ENCODE peak calls at places on chromosomes 11 and 22, in eight cellular contexts. Q is colonic mucosa; L is GM23338; J is H9; P is K562; I is effector memory CD4-positive, alpha-beta T cell; S is tibial nerve; A is GM23248. W is an unnamed sample.

GRCh38 chr11:85759915-85760314 is 51.0 kb downstream of the SYTL2 start:
- DNase-seq in J (no peak), P (no peak), I (no peak), S (no peak), A (peak), L (peak), Q (no peak), W (no peak)

GRCh38 chr11:43384393-43384792 is 25.7 kb downstream of the TTC17 start:
- DNase-seq in A (no peak), L (no peak), S (no peak), P (no peak), J (no peak), I (no peak), Q (no peak), W (no peak)

GRCh38 chr22:17007257-17007656 is 765 bp downstream of the GAB4 start:
- DNase-seq in I (no peak), S (no peak), P (no peak), L (peak), Q (no peak), J (no peak), A (no peak), W (no peak)

GRCh38 chr11:17747131-17747955 is 12.8 kb downstream of the KCNC1 start:
- DNase-seq in P (no peak), I (no peak), L (no peak), S (no peak), J (no peak), Q (no peak), A (no peak), W (no peak)

GRCh38 chr22:50185384-50186087 is at the start of gene TRABD:
- DNase-seq in A (peak), J (peak), L (peak), I (peak), P (peak), Q (peak), S (peak), W (peak)

GRCh38 chr11:62547691-62548281 is 1.2 kb upstream of the AHNAK start:
- DNase-seq in A (peak), S (no peak), J (no peak), P (no peak), L (no peak), I (no peak), Q (peak), W (peak)

GRCh38 chr11:123235687-123236261 is 40.7 kb upstream of the CLMP start:
- DNase-seq in L (no peak), P (no peak), I (no peak), Q (no peak), S (peak), A (peak), J (no peak), W (no peak)

GRCh38 chr11:100855466-100856067 is 168.5 kb downstream of the ARHGAP42 start:
- DNase-seq in Q (no peak), S (no peak), L (peak), I (no peak), A (peak), P (peak), J (no peak), W (peak)

GRCh38 chr22:27370987-27371386 is 430.6 kb downstream of the MN1 start:
- DNase-seq in I (no peak), J (no peak), P (no peak), L (no peak), S (no peak), Q (no peak), A (no peak), W (no peak)

GRCh38 chr22:22446527-22446926 is 62.0 kb downstream of the ZNF280B start:
- DNase-seq in A (peak), P (no peak), S (no peak), J (no peak), L (no peak), Q (no peak), I (no peak), W (peak)

GRCh38 chr11:107591446-107592236 is 694 bp downstream of the ELMOD1 start:
- DNase-seq in I (no peak), S (no peak), A (peak), P (no peak), L (peak), Q (no peak), J (peak), W (peak)

GRCh38 chr11:130785376-130786110 is 130.7 kb downstream of the SNX19 start:
- DNase-seq in L (peak), I (no peak), Q (no peak), A (peak), J (no peak), S (no peak), P (no peak), W (peak)

GRCh38 chr22:45159652-45160462 is 3.9 kb upstream of the NUP50 start:
- DNase-seq in P (no peak), S (no peak), L (peak), Q (peak), I (no peak), A (peak), J (no peak), W (no peak)

GRCh38 chr11:96341237-96342130 is 1.5 kb downstream of the MAML2 start:
- DNase-seq in L (peak), P (peak), J (peak), Q (peak), S (peak), I (peak), A (peak), W (peak)

GRCh38 chr11:61111060-61111435 is 8.8 kb downstream of the CD5 start:
- DNase-seq in P (no peak), A (no peak), L (no peak), I (no peak), Q (no peak), S (no peak), J (no peak), W (no peak)

GRCh38 chr11:133443361-133443760 is 88.9 kb downstream of the OPCML start:
- DNase-seq in I (no peak), L (no peak), P (no peak), S (no peak), J (no peak), A (no peak), Q (no peak), W (no peak)

GRCh38 chr11:121249039-121249663 is 43.4 kb upstream of the SC5D start:
- DNase-seq in Q (no peak), S (no peak), J (no peak), P (peak), I (no peak), L (peak), A (peak), W (peak)

GRCh38 chr11:118799372-118799771 is 8.4 kb upstream of the DDX6 start:
- DNase-seq in A (no peak), P (no peak), Q (no peak), L (no peak), S (no peak), J (no peak), I (no peak), W (no peak)

GRCh38 chr11:57473208-57473930 is 13.0 kb downstream of the RTN4RL2 start:
- DNase-seq in P (peak), A (no peak), Q (no peak), I (no peak), J (no peak), L (no peak), S (no peak), W (no peak)

GRCh38 chr22:38924197-38924952 is 33.0 kb upstream of the APOBEC3A start:
- DNase-seq in I (no peak), Q (peak), P (no peak), A (peak), J (no peak), L (no peak), S (peak), W (peak)

GRCh38 chr22:31102441-31103081 is 4.8 kb downstream of the SELENOM start:
- DNase-seq in S (peak), P (no peak), Q (peak), A (peak), I (no peak), J (no peak), L (no peak), W (peak)

GRCh38 chr11:110087820-110088534 is 5.2 kb upstream of the ZC3H12C start:
- DNase-seq in I (no peak), J (no peak), Q (no peak), S (no peak), P (no peak), A (peak), L (no peak), W (peak)

GRCh38 chr11:1757861-1758610 is 5.7 kb downstream of the CTSD start:
- DNase-seq in J (no peak), Q (peak), I (peak), L (no peak), S (no peak), P (no peak), A (no peak), W (no peak)

GRCh38 chr11:75615709-75616108 is 53.1 kb downstream of the MAP6 start:
- DNase-seq in J (no peak), L (no peak), A (no peak), Q (no peak), I (no peak), P (no peak), S (no peak), W (no peak)

DNA sequence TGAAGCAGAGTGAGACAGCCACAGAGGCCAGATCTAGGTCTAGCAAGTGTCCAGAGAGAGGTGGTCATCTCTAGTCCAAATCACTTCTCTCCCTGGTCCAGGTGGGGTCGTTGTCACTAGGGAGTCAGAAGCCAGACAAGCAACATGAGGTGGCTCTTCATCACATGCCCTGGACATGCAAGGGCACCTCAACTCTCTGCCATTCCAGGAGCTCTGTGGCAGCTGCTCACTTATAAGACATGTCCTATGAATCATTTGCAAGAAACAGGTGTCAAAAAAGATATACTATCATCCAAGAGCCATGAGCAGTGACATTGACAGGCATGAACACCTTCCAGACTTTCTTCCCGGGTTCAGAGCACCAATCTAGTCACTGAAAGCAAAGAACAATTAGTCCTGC is 130.8 kb downstream of the GALNT18 start:
- DNase-seq in J (no peak), A (no peak), P (no peak), L (no peak), I (no peak), Q (no peak), S (no peak), W (no peak)
- H3K27ac ChIP-seq in J (no peak), A (no peak), P (no peak), L (no peak), I (no peak), Q (no peak), S (no peak), W (no peak)

DNA sequence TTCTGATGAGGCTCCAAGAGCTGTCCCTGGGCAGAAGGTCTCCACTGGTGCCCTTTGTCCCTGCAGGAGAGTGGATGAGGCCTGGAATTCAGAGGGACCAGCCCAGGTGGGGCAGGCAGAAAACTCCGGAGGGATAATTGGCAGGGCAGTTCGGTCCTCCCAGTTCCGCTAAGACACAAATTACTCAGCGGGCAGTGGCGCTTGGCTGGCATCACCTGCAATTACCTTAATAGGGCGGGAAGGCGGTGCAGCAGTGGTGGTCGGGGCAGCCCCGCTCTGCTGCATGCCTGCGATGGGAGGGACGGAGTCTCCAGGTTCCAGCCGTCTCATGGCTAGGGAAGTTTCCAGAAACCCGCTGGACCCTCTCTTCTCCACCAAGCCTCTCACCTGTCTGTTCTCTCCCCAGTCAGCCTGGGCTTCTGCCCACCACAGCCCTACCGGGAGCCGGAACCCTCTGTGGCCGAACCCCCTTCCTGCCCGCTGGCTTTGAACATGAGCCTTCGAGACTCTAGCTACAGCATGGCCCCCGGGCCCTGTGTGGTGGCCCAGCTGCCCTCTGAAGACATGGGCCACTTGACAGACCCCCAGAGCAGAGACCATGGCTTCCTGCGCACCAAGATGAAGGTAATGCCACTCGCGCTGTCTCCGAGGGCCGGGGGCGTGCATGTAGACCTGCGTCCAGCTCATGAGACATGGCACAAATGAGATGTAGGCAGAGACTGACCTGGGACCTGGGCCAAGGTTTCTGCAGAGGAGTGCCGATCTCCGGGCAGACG is 7.0 kb downstream of the OVOL1 start:
- DNase-seq in P (no peak), L (no peak), Q (peak), I (no peak), J (no peak), A (no peak), S (no peak), W (no peak)
- H3K27ac ChIP-seq in P (no peak), L (no peak), Q (peak), I (no peak), J (no peak), A (no peak), S (no peak), W (no peak)

DNA sequence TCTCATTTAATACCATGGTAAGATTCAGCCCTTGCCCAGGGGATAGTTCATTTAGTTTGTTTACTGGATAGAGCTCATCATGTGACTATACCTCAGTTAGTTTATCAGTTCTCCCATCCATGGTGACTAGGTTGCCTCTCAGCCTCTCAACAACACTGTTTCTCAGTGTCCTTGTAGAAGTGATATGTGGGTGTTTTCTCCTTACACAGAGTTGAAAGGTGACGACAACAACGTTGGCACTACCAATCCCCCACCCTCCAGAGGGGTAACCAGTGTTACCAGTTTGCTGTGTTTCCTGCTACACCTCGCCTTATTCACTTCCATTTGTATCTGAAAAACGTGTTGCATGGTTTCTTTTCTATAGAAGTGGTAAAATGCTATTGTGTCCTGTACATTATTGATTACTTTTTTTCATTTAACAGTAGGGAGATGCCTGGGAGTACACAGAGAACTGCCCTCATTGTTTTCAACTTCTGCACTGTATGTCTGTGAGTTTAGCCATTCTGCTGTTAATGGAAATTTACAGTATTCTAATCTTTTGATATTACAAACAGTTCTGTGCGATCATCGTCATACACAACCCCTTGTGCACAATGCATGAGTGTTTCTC is 11.6 kb downstream of the NEAT1 start:
- DNase-seq in S (no peak), A (peak), I (no peak), Q (no peak), P (no peak), L (no peak), J (no peak), W (peak)
- H3K27ac ChIP-seq in S (no peak), A (peak), I (no peak), Q (no peak), P (no peak), L (no peak), J (no peak), W (no peak)

GRCh38 chr11:99670268-99670667 is 649.5 kb downstream of the CNTN5 start:
- DNase-seq in A (no peak), S (no peak), I (no peak), P (no peak), L (no peak), Q (no peak), J (no peak), W (no peak)

DNA sequence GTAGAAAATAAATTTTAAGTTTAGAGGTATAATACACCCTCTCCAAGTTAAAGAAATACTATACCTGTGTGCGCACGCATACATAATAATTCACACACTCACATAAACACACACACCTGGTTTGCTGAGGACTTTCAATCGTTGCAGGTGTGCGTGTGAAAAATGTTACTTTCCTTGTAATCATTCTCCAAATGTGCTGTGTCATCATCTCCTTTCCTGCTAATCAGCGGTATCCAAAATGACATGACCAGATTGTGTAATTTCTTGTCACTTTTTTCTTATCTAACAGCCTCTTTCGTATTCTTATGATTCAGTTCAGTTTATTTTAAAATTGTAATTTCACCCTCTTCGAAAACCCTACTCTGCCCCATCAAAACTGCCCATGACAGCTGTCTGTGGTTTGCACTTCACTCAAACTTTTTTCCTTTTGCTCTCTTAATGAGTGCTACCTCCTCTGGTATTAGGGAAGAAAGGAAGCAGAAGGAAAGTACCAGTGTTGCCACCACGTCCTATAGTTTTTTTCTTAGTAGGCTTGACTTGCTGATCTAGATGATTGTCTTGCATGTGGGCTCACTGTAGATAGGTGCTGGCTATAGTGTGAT is 651.2 kb downstream of the CNTN5 start:
- DNase-seq in P (no peak), Q (no peak), S (no peak), J (no peak), A (no peak), I (no peak), L (no peak), W (no peak)
- H3K27ac ChIP-seq in P (no peak), Q (no peak), S (no peak), J (no peak), A (no peak), I (no peak), L (no peak), W (no peak)

GRCh38 chr11:7032692-7033091 is 12.4 kb downstream of the NLRP14 start:
- DNase-seq in Q (no peak), I (no peak), J (no peak), P (no peak), A (no peak), L (no peak), S (no peak), W (no peak)
- H3K27ac ChIP-seq in Q (no peak), I (no peak), J (no peak), P (no peak), A (no peak), L (no peak), S (no peak), W (no peak)

DNA sequence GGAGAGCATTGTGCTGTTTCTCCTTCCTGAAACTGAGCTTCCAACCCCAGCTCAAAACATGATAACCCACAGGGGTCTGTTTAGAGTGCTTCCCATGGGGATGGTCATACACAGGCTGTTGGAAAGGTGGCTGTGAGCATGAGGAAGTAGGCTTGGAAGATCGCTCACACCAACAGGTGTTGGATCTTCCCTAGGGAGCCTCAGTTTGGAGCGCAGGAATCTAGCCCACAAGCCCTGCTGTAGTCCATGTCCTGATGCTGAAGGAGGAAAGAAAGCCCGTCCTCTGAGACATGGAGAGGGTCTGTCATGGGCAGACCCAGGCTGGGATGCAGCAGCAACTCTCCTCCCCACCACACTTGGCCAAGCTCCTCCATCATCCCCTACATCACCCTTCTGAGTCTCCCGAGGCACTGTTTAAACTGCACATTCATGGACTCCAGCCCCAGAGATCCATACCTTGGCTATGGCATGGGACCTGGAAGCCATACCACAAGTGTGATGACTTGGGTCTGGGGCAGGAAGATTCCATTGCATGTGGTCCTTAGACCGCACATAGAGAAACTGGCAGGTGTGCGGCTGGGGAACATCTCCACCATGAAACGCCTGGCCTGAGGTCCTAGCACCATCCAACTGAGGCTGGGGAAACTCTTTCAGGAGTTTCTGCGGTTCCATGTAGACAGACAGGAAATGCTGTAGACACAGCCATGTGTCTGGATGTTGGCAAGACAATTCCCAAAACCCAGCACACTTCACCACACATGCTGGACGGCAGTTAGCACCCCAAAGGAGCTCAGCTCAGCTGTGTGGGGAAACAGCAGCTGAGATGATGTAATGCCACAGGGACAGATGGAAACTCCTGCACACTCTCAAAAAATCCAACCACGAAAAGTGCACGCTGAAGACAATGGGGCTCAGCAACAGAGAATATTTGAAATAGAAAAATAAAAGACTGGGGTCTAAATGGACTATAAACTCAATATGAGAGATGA is 27.6 kb upstream of the TTC12 start:
- DNase-seq in Q (no peak), I (no peak), L (no peak), P (no peak), A (peak), J (no peak), S (no peak), W (peak)
- H3K27ac ChIP-seq in Q (no peak), I (no peak), L (no peak), P (no peak), A (no peak), J (no peak), S (no peak), W (no peak)

DNA sequence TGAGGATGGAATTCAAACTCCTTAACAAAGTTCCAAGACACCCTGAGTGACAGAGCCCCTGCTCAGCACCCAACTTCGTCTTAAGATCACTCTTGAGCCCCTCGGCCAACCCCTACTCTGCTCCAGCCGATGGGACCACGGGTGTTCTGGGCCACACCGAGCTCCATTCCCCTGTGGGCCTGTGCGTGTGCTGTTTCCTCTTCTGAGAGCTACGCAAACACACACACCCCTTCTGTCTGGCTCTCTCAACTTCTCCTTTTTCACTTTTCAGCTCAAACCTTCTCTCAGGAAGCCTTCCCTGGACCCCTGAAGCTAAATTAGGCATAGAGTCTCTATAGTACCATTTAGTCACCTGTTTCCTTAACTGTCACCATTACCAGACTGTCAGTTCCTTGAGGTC is 37.5 kb upstream of the NNMT start:
- DNase-seq in S (no peak), P (no peak), L (no peak), I (no peak), A (no peak), J (no peak), Q (no peak), W (no peak)
- H3K27ac ChIP-seq in S (peak), P (no peak), L (no peak), I (no peak), A (no peak), J (no peak), Q (no peak), W (no peak)